ENCODE peak calls at places on chromosome 16, in seven cellular contexts. E is A549; W is Caco-2; Q is endothelial cell of umbilical vein; V is uterus; R is CD8-positive, alpha-beta memory T cell; L is AG10803. O is an unnamed sample.

GRCh38 chr16:11636172-11636721 is 32.0 kb upstream of the SNN start:
- DNase-seq in E (no peak), W (peak; percentile 93), Q (no peak), V (no peak), R (no peak), L (no peak), O (no peak)

GRCh38 chr16:83301966-83302365 is 505.8 kb upstream of the HSBP1 start:
- DNase-seq in E (no peak), W (no peak), Q (peak; percentile 11), V (no peak), R (no peak), L (no peak), O (no peak)

GRCh38 chr16:86199182-86199581 is 300.2 kb downstream of the IRF8 start:
- DNase-seq in E (no peak), W (no peak), Q (no peak), V (no peak), R (no peak), L (no peak), O (no peak)

GRCh38 chr16:48444574-48444973 is 59.4 kb upstream of the SIAH1 start:
- DNase-seq in E (peak; percentile 77), W (no peak), Q (peak; percentile 30), V (peak; percentile 51), R (no peak), L (peak; percentile 84), O (peak; percentile 76)

GRCh38 chr16:57258910-57259475 is 13.9 kb downstream of the ARL2BP start:
- DNase-seq in E (no peak), W (peak; percentile 13), Q (no peak), V (no peak), R (no peak), L (no peak), O (no peak)

GRCh38 chr16:19765860-19766553 is 47.9 kb downstream of the IQCK start:
- DNase-seq in E (no peak), W (no peak), Q (peak; percentile 96), V (no peak), R (no peak), L (no peak), O (no peak)

GRCh38 chr16:2836646-2837508 is 6.8 kb downstream of the ZG16B start:
- DNase-seq in E (no peak), W (no peak), Q (no peak), V (no peak), R (peak; percentile 24), L (no peak), O (no peak)

GRCh38 chr16:55622930-55623561 is 32.7 kb upstream of the SLC6A2 start:
- DNase-seq in E (peak; percentile 39), W (peak; percentile 67), Q (no peak), V (no peak), R (no peak), L (no peak), O (no peak)

GRCh38 chr16:23570992-23571632 is 13.6 kb downstream of the UBFD1 start:
- DNase-seq in E (no peak), W (no peak), Q (no peak), V (no peak), R (peak; percentile 29), L (no peak), O (no peak)

GRCh38 chr16:49075709-49076108 is 205.9 kb downstream of the CBLN1 start:
- DNase-seq in E (no peak), W (no peak), Q (no peak), V (no peak), R (no peak), L (no peak), O (no peak)

GRCh38 chr16:2819939-2820835 is 3.1 kb downstream of the PRSS21 start:
- DNase-seq in E (no peak), W (no peak), Q (no peak), V (no peak), R (no peak), L (no peak), O (no peak)

GRCh38 chr16:89043636-89044393 is 49.8 kb upstream of the ACSF3 start:
- DNase-seq in E (no peak), W (no peak), Q (no peak), V (no peak), R (no peak), L (no peak), O (no peak)

GRCh38 chr16:86508947-86509758 is 1.2 kb upstream of the FOXF1 start:
- DNase-seq in E (peak; percentile 41), W (no peak), Q (peak; percentile 70), V (peak; percentile 33), R (no peak), L (peak; percentile 81), O (no peak)

GRCh38 chr16:12498077-12498476 is 305.6 kb downstream of the CPPED1 start:
- DNase-seq in E (no peak), W (no peak), Q (no peak), V (no peak), R (no peak), L (no peak), O (no peak)

GRCh38 chr16:78094166-78094565 is 5.3 kb upstream of the WWOX start:
- DNase-seq in E (peak; percentile 6), W (no peak), Q (no peak), V (no peak), R (no peak), L (no peak), O (no peak)

GRCh38 chr16:57788252-57788841 is 13.9 kb downstream of the KIFC3 start:
- DNase-seq in E (no peak), W (no peak), Q (no peak), V (no peak), R (no peak), L (no peak), O (no peak)

GRCh38 chr16:678858-679807 is 1.1 kb upstream of the STUB1 start:
- DNase-seq in E (peak; percentile 67), W (peak; percentile 78), Q (peak; percentile 49), V (peak; percentile 70), R (peak; percentile 74), L (peak; percentile 38), O (no peak)

GRCh38 chr16:57525761-57526160 is 10.6 kb downstream of the CCDC102A start:
- DNase-seq in E (no peak), W (no peak), Q (no peak), V (peak; percentile 57), R (no peak), L (no peak), O (no peak)

GRCh38 chr16:46974352-46974751 is 878 bp upstream of the DNAJA2 start:
- DNase-seq in E (peak; percentile 47), W (no peak), Q (no peak), V (no peak), R (peak; percentile 46), L (peak; percentile 11), O (no peak)
- H3K4me3 ChIP-seq in E (peak overlapping the region; percentile 94), W (peak overlapping the region; percentile 77), Q (no peak overlapping the region), V (peak overlapping the region; percentile 92), R (peak overlapping the region; percentile 45), L (peak overlapping the region; percentile 85), O (peak overlapping the region; percentile 91)

GRCh38 chr16:67108489-67108888 is 1.3 kb upstream of the PHAF1 start:
- DNase-seq in E (no peak), W (no peak), Q (no peak), V (no peak), R (no peak), L (no peak), O (no peak)
- H3K4me3 ChIP-seq in E (no peak overlapping the region), W (no peak overlapping the region), Q (no peak overlapping the region), V (no peak overlapping the region), R (no peak overlapping the region), L (no peak overlapping the region), O (no peak overlapping the region)

DNA sequence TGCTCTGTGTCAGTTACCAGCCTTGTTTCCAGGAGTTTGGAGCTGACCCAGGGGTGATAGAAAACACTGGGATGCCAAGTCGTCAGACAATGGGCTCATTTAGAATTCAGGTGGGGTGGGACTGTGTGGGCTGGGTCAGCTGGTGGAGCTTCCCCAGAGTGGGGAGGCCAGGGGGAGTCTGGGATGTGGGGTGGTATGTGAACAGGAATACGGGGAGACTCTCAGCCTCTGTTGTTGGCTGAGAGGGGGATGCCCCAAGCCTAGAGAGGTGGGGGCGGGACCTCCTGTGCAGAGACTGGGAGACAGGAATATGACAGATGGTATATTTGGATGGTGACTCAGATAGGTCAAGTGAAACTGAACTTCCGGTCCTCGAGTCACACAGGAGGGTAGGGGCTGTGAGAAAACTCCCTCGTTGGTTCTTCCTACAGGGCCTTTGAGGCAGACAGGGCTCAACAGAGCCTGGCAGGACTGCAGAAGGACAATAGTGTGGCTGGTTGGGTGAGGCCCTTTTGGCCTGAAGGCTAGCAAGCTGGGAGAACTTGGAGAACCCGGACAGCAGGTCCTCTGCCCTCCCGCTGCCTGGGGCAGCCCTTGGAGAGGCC is 23.7 kb downstream of the CDH1 start:
- DNase-seq in E (peak; percentile 56), W (no peak), Q (no peak), V (no peak), R (no peak), L (no peak), O (no peak)
- H3K4me3 ChIP-seq in E (no peak overlapping the region), W (no peak overlapping the region), Q (no peak overlapping the region), V (no peak overlapping the region), R (no peak overlapping the region), L (no peak overlapping the region), O (no peak overlapping the region)

DNA sequence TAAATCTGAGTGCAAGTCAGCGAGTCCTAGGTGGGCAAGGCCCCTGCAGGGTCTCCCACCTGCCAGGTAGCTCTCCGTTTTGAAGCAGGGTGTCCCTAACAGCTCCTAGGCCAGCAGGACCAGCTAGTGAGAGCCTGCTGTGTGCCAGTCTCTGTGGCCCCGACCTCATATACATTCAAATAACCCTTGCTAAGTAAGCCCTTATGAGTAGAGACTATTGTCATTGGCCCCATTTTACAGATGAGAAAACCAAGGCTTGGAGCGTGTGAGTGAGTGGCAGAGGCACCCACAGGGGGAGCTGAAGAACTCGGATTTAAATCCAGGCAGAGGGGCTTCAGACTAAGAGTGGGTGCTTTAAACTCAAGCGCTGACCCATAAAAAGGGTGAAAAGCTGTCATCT is 39.7 kb upstream of the EMP2 start:
- DNase-seq in E (no peak), W (no peak), Q (no peak), V (no peak), R (no peak), L (no peak), O (no peak)
- H3K4me3 ChIP-seq in E (no peak overlapping the region), W (no peak overlapping the region), Q (no peak overlapping the region), V (no peak overlapping the region), R (no peak overlapping the region), L (no peak overlapping the region), O (no peak overlapping the region)

DNA sequence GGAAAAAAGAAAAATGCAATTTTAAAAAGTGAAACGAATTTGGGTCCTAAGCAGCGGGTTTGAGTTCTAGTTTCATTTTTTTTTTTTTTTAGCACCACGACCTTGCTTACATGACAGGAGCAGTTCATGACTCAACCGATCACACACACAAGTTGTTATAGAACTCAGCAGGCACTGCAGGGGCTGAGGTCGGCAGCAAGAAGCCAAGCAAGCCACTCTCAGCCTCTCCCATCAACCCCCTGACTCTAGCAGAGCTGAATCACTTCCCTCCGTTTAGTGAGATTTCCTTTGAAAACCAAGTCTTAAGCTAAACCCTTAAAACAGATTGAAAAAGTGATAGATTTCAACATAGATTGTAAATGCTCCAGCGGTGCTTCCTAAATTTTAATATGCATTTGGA is 520.8 kb downstream of the HAPSTR1 start:
- DNase-seq in E (no peak), W (no peak), Q (peak; percentile 75), V (no peak), R (no peak), L (no peak), O (no peak)
- H3K4me3 ChIP-seq in E (no peak overlapping the region), W (no peak overlapping the region), Q (no peak overlapping the region), V (no peak overlapping the region), R (no peak overlapping the region), L (no peak overlapping the region), O (no peak overlapping the region)